ENCODE peak calls at places on chromosomes 4 and X, in seven cellular contexts. One of them, this sample, is unnamed.

GRCh38 chrX:150408561-150408960 is 45.4 kb downstream of the MAMLD1 start:
- DNase-seq in fibroblast of pulmonary artery: peak
- DNase-seq in lower lobe of right lung: no peak
- DNase-seq in cardiac fibroblast: peak
- DNase-seq in H9: no peak
- DNase-seq in fibroblast of mammary gland: no peak
- DNase-seq in GM13977: no peak
- DNase-seq in this sample: no peak

GRCh38 chrX:30795981-30796958 is 92.8 kb downstream of the TAB3 start:
- DNase-seq in fibroblast of pulmonary artery: no peak
- DNase-seq in lower lobe of right lung: no peak
- DNase-seq in cardiac fibroblast: no peak
- DNase-seq in H9: peak
- DNase-seq in fibroblast of mammary gland: no peak
- DNase-seq in GM13977: no peak
- DNase-seq in this sample: no peak

GRCh38 chr4:128573781-128574508 is 235.6 kb upstream of the JADE1 start:
- DNase-seq in fibroblast of pulmonary artery: peak
- DNase-seq in lower lobe of right lung: no peak
- DNase-seq in cardiac fibroblast: peak
- DNase-seq in H9: no peak
- DNase-seq in fibroblast of mammary gland: peak
- DNase-seq in GM13977: no peak
- DNase-seq in this sample: no peak

GRCh38 chr4:55312491-55313101 is 33.4 kb upstream of the SRD5A3 start:
- DNase-seq in fibroblast of pulmonary artery: peak
- DNase-seq in lower lobe of right lung: no peak
- DNase-seq in cardiac fibroblast: peak
- DNase-seq in H9: peak
- DNase-seq in fibroblast of mammary gland: peak
- DNase-seq in GM13977: peak
- DNase-seq in this sample: peak

GRCh38 chr4:33850503-33850902 is 2393.8 kb downstream of the ARAP2 start:
- DNase-seq in fibroblast of pulmonary artery: no peak
- DNase-seq in lower lobe of right lung: no peak
- DNase-seq in cardiac fibroblast: no peak
- DNase-seq in H9: no peak
- DNase-seq in fibroblast of mammary gland: peak
- DNase-seq in GM13977: no peak
- DNase-seq in this sample: no peak

GRCh38 chr4:21367567-21367966 is 581.0 kb downstream of the KCNIP4 start:
- DNase-seq in fibroblast of pulmonary artery: no peak
- DNase-seq in lower lobe of right lung: no peak
- DNase-seq in cardiac fibroblast: no peak
- DNase-seq in H9: no peak
- DNase-seq in fibroblast of mammary gland: no peak
- DNase-seq in GM13977: no peak
- DNase-seq in this sample: no peak

GRCh38 chr4:190014771-190015537 is 12.1 kb downstream of the FRG2 start:
- DNase-seq in fibroblast of pulmonary artery: no peak
- DNase-seq in lower lobe of right lung: peak
- DNase-seq in cardiac fibroblast: peak
- DNase-seq in H9: peak
- DNase-seq in fibroblast of mammary gland: no peak
- DNase-seq in GM13977: peak
- DNase-seq in this sample: peak

GRCh38 chr4:82599336-82599735 is 37.5 kb upstream of the TMEM150C start:
- DNase-seq in fibroblast of pulmonary artery: no peak
- DNase-seq in lower lobe of right lung: no peak
- DNase-seq in cardiac fibroblast: no peak
- DNase-seq in H9: peak
- DNase-seq in fibroblast of mammary gland: no peak
- DNase-seq in GM13977: no peak
- DNase-seq in this sample: peak

GRCh38 chr4:139901516-139902327 is 236.1 kb downstream of the MGST2 start:
- DNase-seq in fibroblast of pulmonary artery: no peak
- DNase-seq in lower lobe of right lung: no peak
- DNase-seq in cardiac fibroblast: no peak
- DNase-seq in H9: no peak
- DNase-seq in fibroblast of mammary gland: peak
- DNase-seq in GM13977: no peak
- DNase-seq in this sample: no peak

GRCh38 chr4:38177035-38177791 is 217.0 kb downstream of the PTTG2 start:
- DNase-seq in fibroblast of pulmonary artery: peak
- DNase-seq in lower lobe of right lung: no peak
- DNase-seq in cardiac fibroblast: peak
- DNase-seq in H9: no peak
- DNase-seq in fibroblast of mammary gland: peak
- DNase-seq in GM13977: peak
- DNase-seq in this sample: peak

GRCh38 chrX:109704563-109704962 is 28.5 kb downstream of the ACSL4 start:
- DNase-seq in fibroblast of pulmonary artery: no peak
- DNase-seq in lower lobe of right lung: no peak
- DNase-seq in cardiac fibroblast: no peak
- DNase-seq in H9: no peak
- DNase-seq in fibroblast of mammary gland: no peak
- DNase-seq in GM13977: no peak
- DNase-seq in this sample: no peak

GRCh38 chr4:128241425-128241913 is 46.1 kb downstream of the PGRMC2 start:
- DNase-seq in fibroblast of pulmonary artery: peak
- DNase-seq in lower lobe of right lung: no peak
- DNase-seq in cardiac fibroblast: peak
- DNase-seq in H9: no peak
- DNase-seq in fibroblast of mammary gland: peak
- DNase-seq in GM13977: no peak
- DNase-seq in this sample: no peak

GRCh38 chr4:156169861-156170260 is 216.2 kb upstream of the CTSO start:
- DNase-seq in fibroblast of pulmonary artery: peak
- DNase-seq in lower lobe of right lung: no peak
- DNase-seq in cardiac fibroblast: no peak
- DNase-seq in H9: peak
- DNase-seq in fibroblast of mammary gland: no peak
- DNase-seq in GM13977: no peak
- DNase-seq in this sample: no peak

GRCh38 chrX:130299279-130300009 is 30.7 kb upstream of the ZNF280C start:
- DNase-seq in fibroblast of pulmonary artery: no peak
- DNase-seq in lower lobe of right lung: no peak
- DNase-seq in cardiac fibroblast: no peak
- DNase-seq in H9: peak
- DNase-seq in fibroblast of mammary gland: no peak
- DNase-seq in GM13977: no peak
- DNase-seq in this sample: no peak

GRCh38 chr4:11614426-11614825 is 185.7 kb upstream of the HS3ST1 start:
- DNase-seq in fibroblast of pulmonary artery: no peak
- DNase-seq in lower lobe of right lung: no peak
- DNase-seq in cardiac fibroblast: no peak
- DNase-seq in H9: no peak
- DNase-seq in fibroblast of mammary gland: no peak
- DNase-seq in GM13977: no peak
- DNase-seq in this sample: no peak

GRCh38 chr4:3335982-3336381 is 43.2 kb downstream of the RGS12 start:
- DNase-seq in fibroblast of pulmonary artery: no peak
- DNase-seq in lower lobe of right lung: no peak
- DNase-seq in cardiac fibroblast: no peak
- DNase-seq in H9: no peak
- DNase-seq in fibroblast of mammary gland: no peak
- DNase-seq in GM13977: no peak
- DNase-seq in this sample: no peak

GRCh38 chrX:109774706-109775105 is 41.6 kb upstream of the ACSL4 start:
- DNase-seq in fibroblast of pulmonary artery: peak
- DNase-seq in lower lobe of right lung: no peak
- DNase-seq in cardiac fibroblast: peak
- DNase-seq in H9: no peak
- DNase-seq in fibroblast of mammary gland: peak
- DNase-seq in GM13977: peak
- DNase-seq in this sample: peak

DNA sequence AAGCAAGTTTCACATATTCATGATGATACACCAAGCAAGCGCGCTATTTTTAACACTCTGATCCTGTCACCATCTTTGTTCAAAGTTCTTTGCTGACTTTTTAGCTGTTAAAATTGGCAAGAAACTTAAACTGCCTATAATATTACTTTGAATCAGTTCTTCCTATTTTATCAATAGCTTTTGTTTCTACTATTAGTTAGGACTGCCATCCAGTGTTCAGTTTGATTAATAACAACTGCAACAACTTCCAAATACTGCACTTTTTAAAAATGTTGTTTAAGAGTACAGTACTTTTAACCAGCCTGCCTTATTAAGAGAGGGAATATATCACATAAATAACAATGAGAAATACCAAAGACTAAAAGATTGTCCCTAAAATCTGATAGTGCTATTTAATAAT is 614.3 kb downstream of the FAM133A start:
- DNase-seq in fibroblast of pulmonary artery: no peak
- DNase-seq in lower lobe of right lung: no peak
- DNase-seq in cardiac fibroblast: no peak
- DNase-seq in H9: no peak
- DNase-seq in fibroblast of mammary gland: no peak
- DNase-seq in GM13977: no peak
- DNase-seq in this sample: no peak
- TF ChIP-seq CTCF in fibroblast of pulmonary artery: no peak
- TF ChIP-seq CTCF in lower lobe of right lung: no peak
- TF ChIP-seq CTCF in cardiac fibroblast: no peak
- TF ChIP-seq CTCF in H9: peak
- TF ChIP-seq CTCF in fibroblast of mammary gland: no peak
- TF ChIP-seq CTCF in GM13977: no peak
- TF ChIP-seq CTCF in this sample: no peak

GRCh38 chrX:53483838-53484420 is 49.8 kb upstream of the HSD17B10 start:
- DNase-seq in fibroblast of pulmonary artery: no peak
- DNase-seq in lower lobe of right lung: no peak
- DNase-seq in cardiac fibroblast: no peak
- DNase-seq in H9: no peak
- DNase-seq in fibroblast of mammary gland: peak
- DNase-seq in GM13977: no peak
- DNase-seq in this sample: no peak

GRCh38 chrX:53479295-53479694 is 45.1 kb upstream of the HSD17B10 start:
- DNase-seq in fibroblast of pulmonary artery: no peak
- DNase-seq in lower lobe of right lung: no peak
- DNase-seq in cardiac fibroblast: peak
- DNase-seq in H9: peak
- DNase-seq in fibroblast of mammary gland: no peak
- DNase-seq in GM13977: no peak
- DNase-seq in this sample: no peak

GRCh38 chrX:53476371-53476770 is 42.2 kb upstream of the HSD17B10 start:
- DNase-seq in fibroblast of pulmonary artery: no peak
- DNase-seq in lower lobe of right lung: no peak
- DNase-seq in cardiac fibroblast: no peak
- DNase-seq in H9: no peak
- DNase-seq in fibroblast of mammary gland: peak
- DNase-seq in GM13977: no peak
- DNase-seq in this sample: no peak

GRCh38 chrX:53481816-53482485 is 47.8 kb upstream of the HSD17B10 start:
- DNase-seq in fibroblast of pulmonary artery: peak
- DNase-seq in lower lobe of right lung: peak
- DNase-seq in cardiac fibroblast: peak
- DNase-seq in H9: peak
- DNase-seq in fibroblast of mammary gland: peak
- DNase-seq in GM13977: peak
- DNase-seq in this sample: peak

DNA sequence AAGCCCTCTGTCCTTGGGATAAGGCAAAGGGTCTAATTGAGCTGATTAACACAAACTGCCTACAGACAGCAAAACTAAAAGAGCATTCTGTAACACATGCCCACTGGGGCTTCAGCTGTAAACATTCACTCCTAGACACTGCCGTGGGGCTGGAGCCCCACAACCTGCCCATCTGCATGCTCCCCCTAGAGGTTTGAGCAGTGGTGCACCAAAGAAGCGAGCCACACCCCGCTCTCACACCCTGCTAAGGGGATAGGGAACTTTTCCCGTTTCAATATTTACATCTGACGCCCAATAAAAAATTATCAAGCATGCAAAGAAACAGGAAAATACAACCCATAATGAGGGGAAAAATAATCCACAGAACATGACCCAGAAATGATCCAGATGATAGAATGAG is 46.9 kb upstream of the HSD17B10 start:
- DNase-seq in fibroblast of pulmonary artery: no peak
- DNase-seq in lower lobe of right lung: no peak
- DNase-seq in cardiac fibroblast: no peak
- DNase-seq in H9: peak
- DNase-seq in fibroblast of mammary gland: no peak
- DNase-seq in GM13977: no peak
- DNase-seq in this sample: peak
- TF ChIP-seq CTCF in fibroblast of pulmonary artery: peak
- TF ChIP-seq CTCF in lower lobe of right lung: peak
- TF ChIP-seq CTCF in cardiac fibroblast: peak
- TF ChIP-seq CTCF in H9: peak
- TF ChIP-seq CTCF in fibroblast of mammary gland: peak
- TF ChIP-seq CTCF in GM13977: peak
- TF ChIP-seq CTCF in this sample: no peak

DNA sequence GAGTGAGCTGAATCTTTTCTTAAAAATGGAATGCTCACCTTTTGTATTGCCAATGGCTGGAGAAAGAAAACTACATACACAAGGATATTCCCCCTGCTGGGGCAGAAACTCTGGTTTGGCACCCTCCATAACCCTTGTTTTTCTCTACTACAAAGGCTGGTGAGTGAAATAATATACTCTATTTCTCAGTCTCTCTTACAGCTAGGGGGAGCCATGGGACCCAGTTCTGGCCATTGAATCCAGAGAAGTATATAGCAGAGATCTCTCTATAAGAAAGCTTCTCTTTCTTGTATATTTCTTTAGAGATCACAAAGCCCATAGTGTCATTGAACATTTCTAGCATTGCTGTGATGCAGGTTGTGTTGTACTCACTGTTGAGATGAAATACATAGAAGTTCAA is 49.8 kb downstream of the SMPX start:
- DNase-seq in fibroblast of pulmonary artery: peak
- DNase-seq in lower lobe of right lung: no peak
- DNase-seq in cardiac fibroblast: peak
- DNase-seq in H9: no peak
- DNase-seq in fibroblast of mammary gland: no peak
- DNase-seq in GM13977: no peak
- DNase-seq in this sample: no peak
- TF ChIP-seq CTCF in fibroblast of pulmonary artery: peak
- TF ChIP-seq CTCF in lower lobe of right lung: no peak
- TF ChIP-seq CTCF in cardiac fibroblast: peak
- TF ChIP-seq CTCF in H9: peak
- TF ChIP-seq CTCF in fibroblast of mammary gland: peak
- TF ChIP-seq CTCF in GM13977: peak
- TF ChIP-seq CTCF in this sample: no peak

DNA sequence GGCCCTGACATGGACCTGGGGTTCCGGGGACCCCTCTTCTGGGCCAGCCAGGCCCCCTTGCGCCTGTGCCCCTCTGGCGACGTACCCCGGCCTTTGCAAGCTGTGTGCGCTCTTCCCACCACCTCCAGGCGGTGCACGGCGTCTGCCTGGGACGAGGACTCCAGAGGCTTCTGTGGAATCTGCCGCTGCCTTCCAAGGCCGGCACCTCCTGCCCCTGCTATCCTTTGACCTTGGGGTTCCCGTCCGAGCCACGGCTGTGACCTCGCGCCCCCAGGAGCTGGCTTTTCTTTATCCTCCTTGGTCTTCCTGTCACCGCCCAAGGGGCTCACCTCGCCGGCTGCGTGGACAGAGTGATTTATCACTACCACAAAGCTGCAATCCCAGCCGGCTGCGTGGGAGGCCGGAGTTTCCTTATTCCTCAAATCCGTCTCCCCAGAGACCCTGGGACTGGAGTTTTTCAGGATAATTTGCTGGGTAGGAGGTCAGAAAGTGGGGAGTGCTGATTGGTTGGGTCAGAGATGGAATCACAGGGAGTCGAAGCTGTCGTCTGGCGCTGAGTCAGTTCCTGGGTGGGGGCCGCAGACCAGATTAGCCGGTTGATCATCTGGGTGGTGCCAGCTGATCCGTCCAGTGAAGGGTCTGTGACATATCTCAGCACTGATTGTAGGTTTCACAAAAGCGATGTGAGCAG is 19.9 kb upstream of the PLCXD1 start:
- DNase-seq in fibroblast of pulmonary artery: peak
- DNase-seq in lower lobe of right lung: peak
- DNase-seq in cardiac fibroblast: peak
- DNase-seq in H9: peak
- DNase-seq in fibroblast of mammary gland: peak
- DNase-seq in GM13977: no peak
- DNase-seq in this sample: no peak
- TF ChIP-seq CTCF in fibroblast of pulmonary artery: peak
- TF ChIP-seq CTCF in lower lobe of right lung: no peak
- TF ChIP-seq CTCF in cardiac fibroblast: peak
- TF ChIP-seq CTCF in H9: no peak
- TF ChIP-seq CTCF in fibroblast of mammary gland: no peak
- TF ChIP-seq CTCF in GM13977: no peak
- TF ChIP-seq CTCF in this sample: no peak

This sample was measured in activated CD8-positive, alpha-beta T cell treated with anti-CD3 and anti-CD28 coated beads for 36 hours.